ENCODE peak calls at places on chromosomes 11 and 22, in six cellular contexts. U is uterus, Z is keratinocyte, L is heart right ventricle, B is astrocyte, F is IMR-90. G is an unnamed sample.

GRCh38 chr11:77080643-77081210 is 14.0 kb downstream of the CAPN5 start:
- DNase-seq in U (no peak), B (peak; percentile 22), L (no peak), F (peak; percentile 51), Z (no peak), G (no peak)

GRCh38 chr22:48929276-48929790 is 898.3 kb downstream of the BRD1 start:
- DNase-seq in B (no peak), F (no peak), U (no peak), L (no peak), Z (no peak), G (no peak)

GRCh38 chr11:112963368-112963955 is 2.2 kb downstream of the NCAM1 start:
- DNase-seq in L (no peak), F (no peak), Z (no peak), B (no peak), U (no peak), G (no peak)

GRCh38 chr11:27266125-27266524 is 96.9 kb downstream of the CCDC34 start:
- DNase-seq in L (no peak), B (no peak), F (no peak), U (no peak), Z (no peak), G (no peak)

GRCh38 chr11:48052183-48053040 is 72.1 kb downstream of the PTPRJ start:
- DNase-seq in F (peak; percentile 85), L (no peak), Z (no peak), B (peak; percentile 86), U (no peak), G (peak; percentile 67)

GRCh38 chr11:115585361-115586024 is 81.3 kb upstream of the CADM1 start:
- DNase-seq in L (no peak), B (no peak), Z (no peak), U (no peak), F (no peak), G (no peak)

GRCh38 chr22:48045369-48045768 is 1282.9 kb downstream of the TBC1D22A start:
- DNase-seq in U (no peak), F (no peak), B (no peak), L (no peak), Z (no peak), G (no peak)

GRCh38 chr11:8099291-8099899 is 18.4 kb downstream of the TUB start:
- DNase-seq in L (peak; percentile 68), Z (peak; percentile 44), B (peak; percentile 54), F (peak; percentile 82), U (peak; percentile 82), G (peak; percentile 74)

GRCh38 chr22:47168441-47168840 is 406.0 kb downstream of the TBC1D22A start:
- DNase-seq in Z (no peak), U (no peak), F (no peak), B (no peak), L (no peak), G (no peak)

GRCh38 chr11:46677169-46677568 is 23.2 kb downstream of the ARHGAP1 start:
- DNase-seq in Z (no peak), L (no peak), U (no peak), B (no peak), F (no peak), G (no peak)

GRCh38 chr11:131491503-131491902 is 121.1 kb downstream of the NTM start:
- DNase-seq in B (peak; percentile 8), F (peak; percentile 30), Z (no peak), U (no peak), L (no peak), G (peak; percentile 84)

GRCh38 chr11:14124886-14125285 is 162.4 kb downstream of the SPON1 start:
- DNase-seq in B (no peak), F (no peak), Z (no peak), U (no peak), L (no peak), G (no peak)

GRCh38 chr11:34501500-34501899 is 12.1 kb downstream of the ELF5 start:
- DNase-seq in L (no peak), U (no peak), B (peak; percentile 97), Z (no peak), F (peak; percentile 89), G (peak; percentile 55)

GRCh38 chr22:48331266-48331665 is 1496.4 kb downstream of the BRD1 start:
- DNase-seq in F (no peak), B (no peak), U (no peak), L (no peak), Z (no peak), G (no peak)

GRCh38 chr11:10452211-10452767 is 2.8 kb upstream of the AMPD3 start:
- DNase-seq in B (no peak), L (no peak), Z (no peak), F (peak; percentile 19), U (no peak), G (peak; percentile 59)

GRCh38 chr22:19961868-19962245 is 20.2 kb upstream of the TXNRD2 start:
- DNase-seq in B (no peak), U (no peak), L (no peak), Z (no peak), F (no peak), G (no peak)

GRCh38 chr11:14668733-14669301 is 25.2 kb downstream of the PDE3B start:
- DNase-seq in B (no peak), U (no peak), Z (no peak), F (no peak), L (no peak), G (no peak)

GRCh38 chr22:20771918-20772625 is 1.8 kb upstream of the SERPIND1 start:
- DNase-seq in F (no peak), L (no peak), B (no peak), Z (no peak), U (no peak), G (no peak)

GRCh38 chr11:67031791-67032561 is 9.0 kb downstream of the SYT12 start:
- DNase-seq in U (no peak), Z (no peak), L (no peak), B (peak; percentile 72), F (peak; percentile 80), G (no peak)

GRCh38 chr11:129375731-129376657 is at the start of gene BARX2:
- DNase-seq in L (no peak), F (peak; percentile 54), Z (no peak), U (no peak), B (peak; percentile 50), G (peak; percentile 70)

GRCh38 chr22:38631724-38632123 is 24.5 kb downstream of the FAM227A start:
- DNase-seq in Z (no peak), U (no peak), L (no peak), B (no peak), F (no peak), G (no peak)

GRCh38 chr22:17199131-17199731 is 20.0 kb downstream of the ADA2 start:
- DNase-seq in L (peak; percentile 80), Z (no peak), F (peak; percentile 16), U (peak; percentile 36), B (peak; percentile 61), G (no peak)

GRCh38 chr22:44029069-44029468 is 5.0 kb downstream of the PARVB start:
- DNase-seq in F (no peak), B (no peak), Z (no peak), L (no peak), U (no peak), G (no peak)

GRCh38 chr22:44026066-44026629 is 2.0 kb downstream of the PARVB start:
- DNase-seq in F (no peak), L (no peak), B (no peak), U (no peak), Z (no peak), G (no peak)

GRCh38 chr22:44028091-44028490 is 4.0 kb downstream of the PARVB start:
- DNase-seq in L (no peak), B (no peak), F (no peak), U (no peak), Z (no peak), G (no peak)

GRCh38 chr22:44025171-44026065 is 1.3 kb downstream of the PARVB start:
- DNase-seq in U (peak; percentile 44), Z (no peak), L (no peak), F (no peak), B (no peak), G (no peak)

DNA sequence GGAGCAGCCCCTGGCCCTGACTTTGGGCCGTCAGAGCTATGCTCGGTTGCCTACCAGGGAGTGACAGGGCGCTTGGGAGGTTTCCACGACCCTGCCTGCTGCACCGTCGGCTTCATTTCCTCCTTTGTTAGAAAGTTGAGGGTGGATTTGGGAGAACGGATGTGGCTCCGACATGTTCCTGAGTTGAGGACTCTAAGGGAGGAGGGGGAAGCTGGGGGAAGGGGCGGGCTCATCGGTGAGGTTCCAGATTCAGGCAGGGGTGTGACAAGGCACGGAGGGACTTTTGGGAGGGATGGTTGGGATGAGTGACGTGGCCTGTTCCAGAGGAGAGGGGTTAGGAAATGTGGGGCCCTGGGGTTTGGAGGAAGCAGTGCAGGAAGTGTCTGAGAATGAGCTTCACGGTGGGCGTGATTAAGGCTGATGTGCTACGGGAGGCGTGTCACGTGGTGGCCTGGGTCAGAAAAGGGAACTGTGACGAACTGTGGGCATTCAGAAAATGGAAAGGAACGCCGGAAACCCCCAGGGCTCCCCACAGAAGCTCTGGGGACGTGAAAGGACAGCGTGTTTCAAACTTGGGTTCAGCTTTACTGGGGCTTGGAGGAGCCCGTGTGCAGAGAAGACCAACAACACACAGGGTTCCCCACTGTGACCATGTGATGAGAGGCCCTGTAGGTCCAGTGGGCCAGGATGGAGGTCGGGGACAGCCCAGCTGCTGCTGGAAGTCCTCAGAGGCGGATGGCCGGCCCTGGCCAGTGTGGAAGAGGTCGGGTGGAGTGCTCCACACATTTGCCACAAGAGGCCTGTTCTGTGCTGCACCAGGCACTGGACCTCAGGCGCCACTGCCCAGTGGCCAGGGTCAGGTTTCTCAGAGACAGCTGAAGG is 2.8 kb downstream of the PARVB start:
- DNase-seq in Z (no peak), U (peak; percentile 60), L (peak; percentile 88), B (peak; percentile 61), F (peak; percentile 63), G (no peak)
- H3K4me3 ChIP-seq in Z (no peak overlapping the region), U (no peak overlapping the region), L (peak overlapping the region; percentile 63), B (no peak overlapping the region), F (no peak overlapping the region), G (no peak overlapping the region)

GRCh38 chr11:5265832-5266231 is 3.9 kb downstream of the HBE1 start:
- DNase-seq in U (no peak), B (no peak), Z (no peak), F (no peak), L (no peak), G (no peak)
- H3K4me3 ChIP-seq in U (no peak overlapping the region), B (no peak overlapping the region), Z (no peak overlapping the region), F (no peak overlapping the region), L (no peak overlapping the region), G (no peak overlapping the region)

GRCh38 chr11:120023551-120023950 is 114.4 kb downstream of the TRIM29 start:
- DNase-seq in L (no peak), U (no peak), Z (no peak), B (no peak), F (no peak), G (no peak)
- H3K4me3 ChIP-seq in L (no peak overlapping the region), U (no peak overlapping the region), Z (no peak overlapping the region), B (no peak overlapping the region), F (no peak overlapping the region), G (no peak overlapping the region)

DNA sequence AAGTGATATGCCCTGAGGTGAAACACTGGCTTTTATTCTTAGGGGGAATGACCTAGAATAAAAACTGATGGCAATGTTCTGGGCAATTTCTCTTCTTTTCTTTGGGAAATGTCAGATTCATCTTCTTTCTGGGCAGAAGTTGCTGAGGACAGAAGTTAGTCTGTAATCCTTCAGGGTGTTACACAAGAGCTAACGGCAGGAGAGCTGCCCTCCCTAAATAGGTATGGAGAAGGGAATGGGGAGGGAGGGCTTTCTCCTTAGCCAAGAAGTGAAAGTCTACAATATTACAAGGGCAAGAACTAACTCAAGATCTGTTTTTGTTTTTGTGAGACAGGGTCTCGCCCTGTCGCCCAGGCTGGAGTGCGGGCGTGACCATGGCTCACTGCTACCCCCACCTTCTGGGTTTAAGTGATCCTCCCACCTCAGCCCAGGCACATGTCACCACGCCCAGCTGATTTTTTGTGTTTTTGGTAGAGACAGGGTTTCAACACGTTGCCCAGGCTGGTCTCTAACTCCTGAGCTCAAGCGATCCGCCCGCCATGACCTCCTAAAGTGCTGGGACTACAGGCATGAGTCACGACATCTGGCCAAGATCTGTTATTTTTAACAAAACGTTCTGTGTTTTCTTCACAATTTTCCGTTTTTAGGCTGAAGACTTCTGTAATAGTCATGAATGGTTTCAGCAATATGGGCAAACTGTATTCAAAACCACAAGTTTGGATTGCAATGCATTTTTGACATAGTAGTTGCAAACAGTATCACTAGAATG is 7.2 kb downstream of the PIWIL4 start:
- DNase-seq in B (peak; percentile 76), L (no peak), U (peak; percentile 18), F (peak; percentile 90), Z (no peak), G (no peak)
- H3K4me3 ChIP-seq in B (no peak overlapping the region), L (no peak overlapping the region), U (no peak overlapping the region), F (no peak overlapping the region), Z (no peak overlapping the region), G (no peak overlapping the region)

G was measured in bronchial epithelial cell.